ENCODE peak calls at places on chromosome 22, in eight cellular contexts. I is psoas muscle, Y is AG04449, K is SK-N-SH, W is bronchial epithelial cell, H is astrocyte of the spinal cord, Z is fibroblast of pulmonary artery, P is epithelial cell of esophagus. X is an unnamed sample.
A peak's percentile ranks its signal among the peaks of the same experiment; 100 is the strongest.

GRCh38 chr22:17110791-17111550 is 10.2 kb downstream of the TMEM121B start:
- DNase-seq in I (no peak), Y (no peak), K (no peak), W (no peak), H (no peak), Z (no peak), P (no peak), X (no peak)

GRCh38 chr22:47354668-47355387 is 592.4 kb downstream of the TBC1D22A start:
- DNase-seq in I (no peak), Y (no peak), K (no peak), W (no peak), H (no peak), Z (no peak), P (no peak), X (no peak)

GRCh38 chr22:42848941-42849340 is 8.1 kb downstream of the ARFGAP3 start:
- DNase-seq in I (no peak), Y (no peak), K (no peak), W (no peak), H (no peak), Z (no peak), P (no peak), X (no peak)

GRCh38 chr22:27719535-27720227 is 81.9 kb downstream of the MN1 start:
- DNase-seq in I (peak; percentile 66), Y (no peak), K (no peak), W (peak; percentile 100), H (no peak), Z (peak; percentile 26), P (peak; percentile 100), X (peak; percentile 35)

GRCh38 chr22:48407256-48407955 is 1420.3 kb downstream of the BRD1 start:
- DNase-seq in I (no peak), Y (no peak), K (no peak), W (no peak), H (no peak), Z (no peak), P (no peak), X (no peak)

GRCh38 chr22:27107824-27108223 is 450.4 kb downstream of the MIAT start:
- DNase-seq in I (peak; percentile 73), Y (peak; percentile 87), K (peak; percentile 79), W (peak; percentile 99), H (peak; percentile 91), Z (peak; percentile 88), P (peak; percentile 97), X (peak; percentile 67)

GRCh38 chr22:26164174-26164573 is 5.1 kb upstream of the SEZ6L start:
- DNase-seq in I (no peak), Y (no peak), K (no peak), W (no peak), H (no peak), Z (no peak), P (no peak), X (no peak)

GRCh38 chr22:45478108-45478771 is 24.4 kb upstream of the FBLN1 start:
- DNase-seq in I (no peak), Y (peak; percentile 93), K (no peak), W (peak; percentile 64), H (peak; percentile 92), Z (peak; percentile 47), P (peak; percentile 56), X (peak; percentile 98)

GRCh38 chr22:30398685-30399680 is 2.2 kb downstream of the SEC14L2 start:
- DNase-seq in I (no peak), Y (no peak), K (no peak), W (no peak), H (no peak), Z (no peak), P (peak; percentile 22), X (no peak)

GRCh38 chr22:30252411-30253204 is 6.0 kb upstream of the LIF start:
- DNase-seq in I (no peak), Y (no peak), K (no peak), W (peak; percentile 27), H (no peak), Z (no peak), P (peak; percentile 48), X (no peak)

GRCh38 chr22:36155702-36156101 is 4.9 kb downstream of the APOL3 start:
- DNase-seq in I (peak; percentile 71), Y (no peak), K (no peak), W (no peak), H (no peak), Z (peak; percentile 52), P (no peak), X (no peak)

GRCh38 chr22:17477401-17477833 is 85.9 kb upstream of the SLC25A18 start:
- DNase-seq in I (peak; percentile 52), Y (no peak), K (no peak), W (no peak), H (no peak), Z (peak; percentile 76), P (no peak), X (no peak)

GRCh38 chr22:38941488-38941987 is 15.9 kb upstream of the APOBEC3A start:
- DNase-seq in I (no peak), Y (no peak), K (no peak), W (no peak), H (no peak), Z (no peak), P (no peak), X (no peak)
- H3K4me3 ChIP-seq in I (no peak overlapping the region), Y (no peak overlapping the region), K (no peak overlapping the region), W (no peak overlapping the region), H (no peak overlapping the region), Z (no peak overlapping the region), P (no peak overlapping the region), X (no peak overlapping the region)

GRCh38 chr22:37659897-37660708 is 1.6 kb downstream of the PDXP start:
- DNase-seq in I (no peak), Y (no peak), K (no peak), W (no peak), H (no peak), Z (no peak), P (no peak), X (no peak)

GRCh38 chr22:37662039-37662438 is 3.5 kb downstream of the PDXP start:
- DNase-seq in I (no peak), Y (no peak), K (no peak), W (no peak), H (no peak), Z (no peak), P (no peak), X (no peak)

GRCh38 chr22:37659066-37659896 is 758 bp downstream of the PDXP start:
- DNase-seq in I (no peak), Y (no peak), K (peak; percentile 72), W (no peak), H (no peak), Z (no peak), P (no peak), X (no peak)

GRCh38 chr22:37660709-37661045 is 2.2 kb downstream of the PDXP start:
- DNase-seq in I (no peak), Y (no peak), K (no peak), W (no peak), H (no peak), Z (no peak), P (no peak), X (no peak)

GRCh38 chr22:37661160-37661924 is 2.8 kb downstream of the PDXP start:
- DNase-seq in I (no peak), Y (no peak), K (peak; percentile 71), W (no peak), H (peak; percentile 77), Z (peak; percentile 74), P (no peak), X (no peak)
- TF ChIP-seq CTCF in I (peak; percentile 39), Y (peak; percentile 70), K (peak; percentile 65), W (peak; percentile 36), H (peak; percentile 70), Z (peak; percentile 62), P (peak; percentile 58), X (peak; percentile 66)

DNA sequence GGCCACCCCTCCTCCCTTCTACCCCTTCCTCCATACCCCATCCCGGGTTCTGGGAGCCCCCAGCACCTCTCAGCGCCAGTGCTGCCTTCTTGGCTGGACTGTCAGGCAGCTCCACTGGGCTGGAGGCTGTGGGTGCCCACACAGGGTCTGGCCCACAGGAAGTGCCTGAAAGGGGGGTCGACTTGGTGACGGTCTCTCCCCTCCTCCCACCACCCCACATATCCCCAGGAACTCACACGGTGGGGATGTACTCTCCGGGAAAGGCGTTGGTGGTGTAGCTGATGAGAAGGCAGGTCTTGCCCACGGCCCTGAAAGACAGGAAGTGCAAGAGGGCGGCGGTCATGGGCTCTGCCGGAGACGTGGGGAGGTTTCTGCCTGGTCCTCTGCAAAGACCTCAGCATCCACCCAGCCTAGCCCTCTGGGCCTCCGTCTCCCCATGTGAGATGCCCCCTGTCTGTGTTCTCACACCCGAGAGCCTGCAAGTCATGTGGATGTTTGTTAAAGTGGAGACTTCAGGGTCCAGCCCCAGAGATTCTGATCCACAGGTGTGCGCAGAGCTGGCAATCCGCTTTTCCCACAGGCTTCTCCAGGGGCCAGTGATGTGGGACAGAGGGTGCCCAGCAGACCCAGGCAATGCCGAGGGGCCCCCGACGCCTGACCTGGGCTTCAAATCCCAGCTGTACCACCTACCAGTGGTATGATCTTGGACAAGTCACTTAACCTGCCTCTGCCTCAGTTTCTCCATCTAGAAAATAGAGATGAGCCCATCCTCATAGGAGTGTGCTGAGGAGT is 2.5 kb downstream of the RAC2 start:
- DNase-seq in I (no peak), Y (no peak), K (peak; percentile 18), W (no peak), H (no peak), Z (no peak), P (no peak), X (no peak)
- H3K4me3 ChIP-seq in I (no peak overlapping the region), Y (no peak overlapping the region), K (no peak overlapping the region), W (no peak overlapping the region), H (no peak overlapping the region), Z (peak overlapping the region; percentile 74), P (no peak overlapping the region), X (no peak overlapping the region)

GRCh38 chr22:50576070-50576469 is 2.2 kb downstream of the CPT1B start:
- DNase-seq in I (no peak), Y (no peak), K (peak; percentile 64), W (peak; percentile 51), H (peak; percentile 17), Z (peak; percentile 71), P (peak; percentile 67), X (peak; percentile 25)
- TF ChIP-seq CTCF in I (peak; percentile 20), Y (peak; percentile 25), K (peak; percentile 42), W (peak; percentile 38), H (peak; percentile 49), Z (peak; percentile 50), P (peak; percentile 28), X (peak; percentile 41)

GRCh38 chr22:44172370-44173108 is 8.2 kb upstream of the PARVG start:
- DNase-seq in I (peak; percentile 64), Y (no peak), K (no peak), W (no peak), H (no peak), Z (no peak), P (no peak), X (no peak)
- H3K4me3 ChIP-seq in I (no peak overlapping the region), Y (no peak overlapping the region), K (no peak overlapping the region), W (no peak overlapping the region), H (no peak overlapping the region), Z (no peak overlapping the region), P (no peak overlapping the region), X (no peak overlapping the region)

DNA sequence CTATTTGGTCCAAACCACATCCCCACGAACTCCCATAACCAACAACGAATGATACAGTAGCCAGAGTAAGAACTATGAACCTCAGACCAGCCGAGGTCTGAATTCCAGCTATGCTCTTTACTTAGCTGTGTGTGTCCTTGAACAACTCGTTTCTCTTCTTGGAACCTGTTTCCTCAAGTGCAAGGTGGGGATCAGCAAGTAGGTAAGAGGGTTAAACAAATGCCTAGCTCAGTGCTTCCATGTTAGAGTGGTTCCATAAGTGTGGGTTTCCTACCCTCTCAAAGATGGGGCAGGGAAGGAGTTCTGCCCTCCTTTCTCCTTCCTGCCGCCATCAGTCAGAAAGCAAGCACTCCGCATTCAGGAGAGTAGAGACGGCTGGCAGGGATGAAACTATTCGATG is 283.4 kb upstream of the SYN3 start:
- DNase-seq in I (no peak), Y (no peak), K (no peak), W (no peak), H (no peak), Z (no peak), P (no peak), X (no peak)
- TF ChIP-seq CTCF in I (no peak), Y (no peak), K (no peak), W (no peak), H (no peak), Z (no peak), P (no peak), X (no peak)